ENCODE peak calls at places on chromosomes 13 and 19, in seven cellular contexts. R is mesendoderm; U is NCI-H460; Y is tibial nerve; H is T-helper 2 cell; I is Calu3; D is stimulated activated CD4-positive, alpha-beta T cell treated with anti-CD3 and anti-CD28 coated beads, TNF-alpha, amount 100 ng/mL, for 4 hours. G is an unnamed sample.

GRCh38 chr13:97369269-97369893 is 64.6 kb upstream of the RAP2A start:
- DNase-seq in R (no peak), U (no peak), Y (no peak), H (no peak), I (no peak), D (no peak), G (peak; percentile 33)

GRCh38 chr19:11261431-11261901 is 858 bp downstream of the DOCK6 start:
- DNase-seq in R (peak; percentile 40), U (no peak), Y (no peak), H (no peak), I (no peak), D (no peak), G (no peak)

GRCh38 chr13:50685491-50685890 is 158.0 kb downstream of the DLEU7 start:
- DNase-seq in R (peak; percentile 29), U (no peak), Y (peak; percentile 78), H (no peak), I (peak; percentile 27), D (no peak), G (peak; percentile 81)

GRCh38 chr19:38734426-38735256 is 9.6 kb downstream of the CAPN12 start:
- DNase-seq in R (peak; percentile 50), U (no peak), Y (no peak), H (peak; percentile 36), I (peak; percentile 41), D (no peak), G (no peak)

GRCh38 chr13:74367193-74367592 is 233.0 kb upstream of the KLF12 start:
- DNase-seq in R (no peak), U (no peak), Y (no peak), H (no peak), I (no peak), D (no peak), G (no peak)

GRCh38 chr13:101289764-101290163 is 126.5 kb downstream of the NALCN start:
- DNase-seq in R (peak; percentile 85), U (no peak), Y (no peak), H (no peak), I (no peak), D (no peak), G (no peak)

GRCh38 chr13:99227909-99228688 is 27.4 kb downstream of the UBAC2 start:
- DNase-seq in R (no peak), U (no peak), Y (no peak), H (no peak), I (no peak), D (no peak), G (no peak)

GRCh38 chr19:18443831-18444230 is 5.9 kb upstream of the ISYNA1 start:
- DNase-seq in R (no peak), U (no peak), Y (no peak), H (no peak), I (no peak), D (no peak), G (no peak)

GRCh38 chr13:20192470-20193141 is at the start of gene GJB2:
- DNase-seq in R (no peak), U (no peak), Y (no peak), H (no peak), I (peak; percentile 19), D (no peak), G (no peak)

GRCh38 chr19:29294343-29294811 is 81.4 kb upstream of the UQCRFS1 start:
- DNase-seq in R (no peak), U (no peak), Y (no peak), H (no peak), I (no peak), D (no peak), G (peak; percentile 97)

GRCh38 chr13:74134226-74134776 is at the start of gene KLF12:
- DNase-seq in R (peak; percentile 96), U (peak; percentile 33), Y (peak; percentile 63), H (peak; percentile 94), I (peak; percentile 59), D (peak; percentile 88), G (peak; percentile 84)

GRCh38 chr19:7368456-7368855 is 19.7 kb downstream of the ARHGEF18 start:
- DNase-seq in R (no peak), U (no peak), Y (no peak), H (no peak), I (no peak), D (no peak), G (no peak)

GRCh38 chr13:97339019-97339988 is 94.7 kb upstream of the RAP2A start:
- DNase-seq in R (no peak), U (no peak), Y (no peak), H (no peak), I (peak; percentile 3), D (no peak), G (no peak)

GRCh38 chr19:11141937-11142527 is 13.6 kb downstream of the SPC24 start:
- DNase-seq in R (peak; percentile 55), U (no peak), Y (no peak), H (no peak), I (peak; percentile 61), D (no peak), G (no peak)

GRCh38 chr13:72585254-72585653 is 142.2 kb downstream of the MZT1 start:
- DNase-seq in R (no peak), U (no peak), Y (no peak), H (no peak), I (no peak), D (no peak), G (no peak)

GRCh38 chr19:32914879-32915278 is 45.3 kb upstream of the SLC7A9 start:
- DNase-seq in R (no peak), U (no peak), Y (no peak), H (no peak), I (no peak), D (no peak), G (no peak)

GRCh38 chr13:33992891-33993336 is 175.0 kb downstream of the RFC3 start:
- DNase-seq in R (no peak), U (no peak), Y (no peak), H (no peak), I (no peak), D (no peak), G (no peak)